ENCODE peak calls at places on chromosomes 13 and 19, in four cellular contexts. W is body of pancreas, U is ovary, P is adrenal gland. L is an unnamed sample. For H3K4me1, the result is how much of the 10 kb centered on the place peaks cover.

GRCh38 chr19:3818479-3818878 is 32.3 kb upstream of the MATK start:
- DNase-seq in P (no peak), U (no peak), W (no peak), L (no peak)

GRCh38 chr19:33654840-33655508 is 33.2 kb downstream of the CHST8 start:
- DNase-seq in U (no peak), P (no peak), W (no peak), L (no peak)

GRCh38 chr19:8702350-8702749 is 3.8 kb upstream of the ACTL9 start:
- DNase-seq in U (no peak), W (no peak), P (no peak), L (no peak)

GRCh38 chr13:75935805-75936204 is 299.7 kb downstream of the LMO7 start:
- DNase-seq in W (no peak), P (no peak), U (no peak), L (no peak)

GRCh38 chr19:24065243-24065642 is 21.7 kb upstream of the ZNF254 start:
- DNase-seq in W (no peak), U (no peak), P (no peak), L (no peak)

GRCh38 chr13:41580345-41580744 is 123.0 kb downstream of the RGCC start:
- DNase-seq in W (no peak), U (no peak), P (no peak), L (no peak)

GRCh38 chr19:18173054-18173571 is 500 bp upstream of the IFI30 start:
- DNase-seq in U (no peak), P (peak), W (peak), L (no peak)

GRCh38 chr13:46721054-46721453 is 75.9 kb downstream of the ESD start:
- DNase-seq in W (peak), P (peak), U (peak), L (peak)

GRCh38 chr19:7883796-7884570 is 4.3 kb upstream of the LRRC8E start:
- DNase-seq in U (no peak), W (no peak), P (no peak), L (no peak)

GRCh38 chr19:48745208-48745995 is 1.3 kb downstream of the IZUMO1 start:
- DNase-seq in U (peak), W (peak), P (peak), L (peak)

GRCh38 chr13:43879323-43880181 is at the start of the genes CCDC122 and LACC1:
- DNase-seq in W (peak), P (peak), U (peak), L (peak)

GRCh38 chr13:111909971-111910671 is 156.8 kb upstream of the SOX1 start:
- DNase-seq in P (no peak), W (no peak), U (no peak), L (no peak)

GRCh38 chr13:60629158-60629557 is 232.1 kb downstream of the TDRD3 start:
- DNase-seq in P (no peak), W (no peak), U (no peak), L (no peak)

GRCh38 chr19:5403968-5404640 is 51.1 kb upstream of the ZNRF4 start:
- DNase-seq in P (peak), U (peak), W (peak), L (peak)

GRCh38 chr13:31036717-31037116 is 104.3 kb downstream of the TEX26 start:
- DNase-seq in P (no peak), U (no peak), W (no peak), L (no peak)

GRCh38 chr13:112903606-112904195 is 65.3 kb upstream of the MCF2L start:
- DNase-seq in U (no peak), P (no peak), W (no peak), L (no peak)

GRCh38 chr13:33372251-33372919 is 86.8 kb upstream of the STARD13 start:
- DNase-seq in U (no peak), W (no peak), P (no peak), L (no peak)

GRCh38 chr13:111247552-111247951 is 72.9 kb upstream of the TEX29 start:
- DNase-seq in W (peak), P (no peak), U (no peak), L (no peak)

GRCh38 chr19:49570138-49570856 is 10.1 kb downstream of the NOSIP start:
- DNase-seq in W (peak), P (peak), U (peak), L (peak)

GRCh38 chr13:29516012-29516411 is 79.5 kb downstream of the SLC7A1 start:
- DNase-seq in W (no peak), P (no peak), U (no peak), L (no peak)

GRCh38 chr13:90534617-90535340 is 812.7 kb upstream of the MIR17HG start:
- DNase-seq in P (no peak), W (no peak), U (no peak), L (no peak)

GRCh38 chr19:31262673-31263308 is 86.4 kb downstream of the TSHZ3 start:
- DNase-seq in P (no peak), W (no peak), U (no peak), L (no peak)

GRCh38 chr19:7658219-7658686 is 10.6 kb upstream of the RETN start:
- DNase-seq in P (no peak), W (no peak), U (no peak), L (no peak)

GRCh38 chr13:43293008-43293407 is 269.6 kb downstream of the DNAJC15 start:
- DNase-seq in P (no peak), U (no peak), W (no peak), L (no peak)

GRCh38 chr13:91162180-91162579 is 185.3 kb upstream of the MIR17HG start:
- DNase-seq in W (no peak), P (no peak), U (no peak), L (no peak)

GRCh38 chr19:19083413-19084178 is 19.8 kb downstream of the SLC25A42 start:
- DNase-seq in W (no peak), U (no peak), P (peak), L (no peak)

GRCh38 chr19:11390933-11391680 is 7.0 kb upstream of the EPOR start:
- DNase-seq in W (no peak), P (no peak), U (no peak), L (no peak)

GRCh38 chr13:52686381-52686780 is 33.7 kb downstream of the SUGT1 start:
- DNase-seq in U (no peak), W (no peak), P (no peak), L (no peak)

GRCh38 chr13:21688056-21688455 is 17.2 kb downstream of the FGF9 start:
- DNase-seq in U (no peak), P (no peak), W (no peak), L (no peak)

GRCh38 chr13:84844473-84844872 is 954.7 kb downstream of the SLITRK6 start:
- DNase-seq in P (no peak), W (no peak), U (no peak), L (no peak)

GRCh38 chr13:101654916-101655315 is 202.4 kb downstream of the ITGBL1 start:
- DNase-seq in U (no peak), P (no peak), W (no peak), L (no peak)

GRCh38 chr19:9498183-9498902 is at the start of gene ZNF560:
- DNase-seq in W (no peak), U (no peak), P (no peak), L (peak)

GRCh38 chr13:86946734-86947133 is 724.4 kb upstream of the SLITRK5 start:
- DNase-seq in W (no peak), U (no peak), P (no peak), L (no peak)

GRCh38 chr19:294819-295686 is 3.9 kb upstream of the PLPP2 start:
- DNase-seq in P (no peak), U (no peak), W (peak), L (no peak)

GRCh38 chr19:11995174-11995573 is 30.3 kb downstream of the ZNF763 start:
- DNase-seq in P (no peak), U (no peak), W (no peak), L (peak)

GRCh38 chr19:49327878-49328544 is 3.0 kb upstream of the SLC6A16 start:
- DNase-seq in U (no peak), P (peak), W (no peak), L (no peak)

GRCh38 chr13:30679483-30680330 is 55.6 kb upstream of the ALOX5AP start:
- DNase-seq in U (no peak), W (no peak), P (no peak), L (peak)

GRCh38 chr13:103935117-103935516 is 868.9 kb upstream of the SLC10A2 start:
- DNase-seq in P (no peak), U (no peak), W (no peak), L (no peak)

GRCh38 chr13:40549500-40550094 is 116.8 kb downstream of the FOXO1 start:
- DNase-seq in U (no peak), P (no peak), W (no peak), L (no peak)
- H3K4me1 ChIP-seq in U (under half), P (under half), W (under half), L (under half)

GRCh38 chr19:39436350-39436716 is 584 bp upstream of the RPS16 start:
- DNase-seq in U (no peak), P (no peak), W (no peak), L (no peak)
- H3K4me3 ChIP-seq in U (peak), P (peak), W (no peak), L (peak)

DNA sequence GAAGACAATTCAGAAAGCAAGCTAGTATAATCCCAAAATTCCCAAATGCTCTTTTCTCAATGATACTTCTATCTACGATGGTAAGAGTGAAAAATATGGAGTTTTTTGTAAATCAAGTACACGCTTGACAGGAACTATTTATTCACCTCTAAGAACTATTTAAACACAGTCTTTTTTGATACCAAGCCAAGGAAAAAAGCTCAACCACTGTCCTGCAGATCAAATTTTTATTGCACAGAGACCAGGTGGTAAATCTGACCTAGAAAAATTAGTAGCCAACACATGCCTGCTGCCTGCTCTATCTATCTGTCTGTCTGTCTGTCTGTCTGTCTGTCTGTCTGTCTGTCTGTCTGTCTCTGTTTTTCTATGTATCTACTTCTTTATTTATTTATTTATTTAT is 292.2 kb downstream of the MZT1 start:
- DNase-seq in W (no peak), U (no peak), P (no peak), L (no peak)
- H3K4me1 ChIP-seq in W (under half), U (under half), P (under half), L (under half)

GRCh38 chr19:52335768-52336116 is 301 bp upstream of the ZNF610 start:
- DNase-seq in P (no peak), W (no peak), U (no peak), L (no peak)

GRCh38 chr19:52336117-52336811 is at the start of gene ZNF610:
- DNase-seq in P (peak), W (peak), U (peak), L (peak)

GRCh38 chr19:52331757-52332156 is 4.3 kb upstream of the ZNF610 start:
- DNase-seq in W (no peak), U (no peak), P (no peak), L (no peak)

DNA sequence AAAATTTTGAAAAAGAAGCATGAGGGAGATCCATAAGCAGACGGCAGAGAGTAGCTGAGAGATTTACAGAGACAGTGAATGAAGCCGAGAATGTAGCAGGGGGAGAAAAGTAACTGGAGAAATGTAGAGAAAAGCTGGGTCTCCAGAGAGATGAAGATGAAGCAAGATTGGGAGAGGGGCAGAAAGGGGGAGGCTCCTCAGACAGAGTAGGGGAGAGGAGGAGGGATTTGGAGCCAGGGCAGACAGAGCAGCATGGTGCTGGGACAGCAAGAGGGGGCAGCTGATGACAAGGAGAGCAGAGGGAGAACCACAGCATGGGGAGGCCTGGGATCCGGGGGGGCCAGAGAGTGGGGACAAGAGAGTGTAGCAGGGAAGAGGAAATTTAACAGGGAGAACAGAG is 933 bp downstream of the ZNF610 start:
- DNase-seq in U (no peak), W (no peak), P (no peak), L (no peak)
- H3K4me3 ChIP-seq in U (peak), W (no peak), P (peak), L (peak)